ENCODE peak calls at places on chromosomes 1 and 21, in ten cellular contexts. Q, T, Y, P, J, W, L, R, E and D are unnamed samples.

GRCh38 chr1:33524586-33524985 is 52.1 kb downstream of the ZSCAN20 start:
- DNase-seq in Q (no peak), T (no peak), Y (no peak), P (no peak), J (no peak), W (no peak), L (no peak), R (no peak), E (no peak), D (no peak)

GRCh38 chr1:218751208-218751948 is 406.2 kb downstream of the TGFB2 start:
- DNase-seq in Q (no peak), T (no peak), Y (no peak), P (no peak), J (no peak), W (peak; percentile 73), L (no peak), R (no peak), E (no peak), D (no peak)

GRCh38 chr1:12772520-12772919 is 1.0 kb upstream of the PRAMEF12 start:
- DNase-seq in Q (no peak), T (no peak), Y (no peak), P (no peak), J (no peak), W (no peak), L (no peak), R (no peak), E (no peak), D (no peak)

GRCh38 chr1:56917356-56917755 is 48.5 kb downstream of the C8B start:
- DNase-seq in Q (no peak), T (no peak), Y (no peak), P (no peak), J (no peak), W (no peak), L (no peak), R (no peak), E (no peak), D (no peak)

GRCh38 chr1:233244183-233244582 is 51.3 kb downstream of the PCNX2 start:
- DNase-seq in Q (no peak), T (no peak), Y (no peak), P (no peak), J (peak; percentile 30), W (no peak), L (peak; percentile 78), R (peak; percentile 25), E (no peak), D (peak; percentile 19)

GRCh38 chr1:114180742-114181141 is 27.1 kb upstream of the SYT6 start:
- DNase-seq in Q (no peak), T (no peak), Y (no peak), P (no peak), J (no peak), W (no peak), L (no peak), R (no peak), E (no peak), D (no peak)

GRCh38 chr1:1347026-1347595 is 2.1 kb downstream of the DVL1 start:
- DNase-seq in Q (no peak), T (no peak), Y (no peak), P (no peak), J (no peak), W (no peak), L (no peak), R (no peak), E (no peak), D (no peak)

GRCh38 chr1:109263597-109264378 is 14.4 kb downstream of the CELSR2 start:
- DNase-seq in Q (peak; percentile 95), T (peak; percentile 75), Y (peak; percentile 53), P (peak; percentile 86), J (peak; percentile 85), W (peak; percentile 96), L (peak; percentile 71), R (peak; percentile 94), E (peak; percentile 96), D (peak; percentile 88)

GRCh38 chr1:6465461-6466005 is 440 bp downstream of the TNFRSF25 start:
- DNase-seq in Q (no peak), T (no peak), Y (no peak), P (no peak), J (no peak), W (peak; percentile 74), L (no peak), R (no peak), E (no peak), D (no peak)

GRCh38 chr1:10631121-10631810 is 156.5 kb downstream of the PEX14 start:
- DNase-seq in Q (no peak), T (peak; percentile 10), Y (no peak), P (no peak), J (no peak), W (peak; percentile 79), L (no peak), R (peak; percentile 11), E (peak; percentile 46), D (no peak)

GRCh38 chr21:17925000-17925610 is 105.9 kb upstream of the C21orf91 start:
- DNase-seq in Q (peak; percentile 80), T (no peak), Y (no peak), P (peak; percentile 73), J (peak; percentile 71), W (no peak), L (peak; percentile 46), R (no peak), E (no peak), D (peak; percentile 37)

GRCh38 chr1:41902125-41902524 is 16.6 kb downstream of the HIVEP3 start:
- DNase-seq in Q (no peak), T (no peak), Y (no peak), P (peak; percentile 46), J (peak; percentile 85), W (no peak), L (peak; percentile 95), R (no peak), E (no peak), D (no peak)

GRCh38 chr1:66371233-66372005 is 162.5 kb upstream of the SGIP1 start:
- DNase-seq in Q (peak; percentile 96), T (no peak), Y (no peak), P (no peak), J (peak; percentile 79), W (no peak), L (peak; percentile 80), R (no peak), E (no peak), D (no peak)

GRCh38 chr1:76770979-76771378 is 96.3 kb upstream of the ST6GALNAC5 start:
- DNase-seq in Q (no peak), T (no peak), Y (no peak), P (no peak), J (no peak), W (peak; percentile 86), L (no peak), R (no peak), E (no peak), D (no peak)

GRCh38 chr1:50822035-50822776 is 137.9 kb downstream of the FAF1 start:
- DNase-seq in Q (no peak), T (no peak), Y (no peak), P (no peak), J (peak; percentile 20), W (no peak), L (peak; percentile 33), R (no peak), E (no peak), D (no peak)

GRCh38 chr1:204418174-204419063 is 6.8 kb upstream of the PPP1R15B start:
- DNase-seq in Q (no peak), T (no peak), Y (no peak), P (no peak), J (peak; percentile 41), W (no peak), L (peak; percentile 57), R (no peak), E (no peak), D (peak; percentile 72)